ENCODE peak calls at places on chromosomes 3 and 15, in six cellular contexts. One of them, this sample, is unnamed.

GRCh38 chr3:128663151-128663550 is 12.5 kb upstream of the RPN1 start:
- DNase-seq in heart right ventricle: no peak
- DNase-seq in A549: no peak
- DNase-seq in SJSA1: no peak
- DNase-seq in brain microvascular endothelial cell: no peak
- DNase-seq in upper lobe of right lung: no peak
- DNase-seq in this sample: no peak

GRCh38 chr3:182180646-182181385 is 469.1 kb downstream of the SOX2 start:
- DNase-seq in heart right ventricle: no peak
- DNase-seq in A549: no peak
- DNase-seq in SJSA1: no peak
- DNase-seq in brain microvascular endothelial cell: no peak
- DNase-seq in upper lobe of right lung: no peak
- DNase-seq in this sample: no peak

GRCh38 chr3:193816656-193817311 is 223.8 kb downstream of the OPA1 start:
- DNase-seq in heart right ventricle: peak; percentile 89
- DNase-seq in A549: no peak
- DNase-seq in SJSA1: no peak
- DNase-seq in brain microvascular endothelial cell: no peak
- DNase-seq in upper lobe of right lung: no peak
- DNase-seq in this sample: peak; percentile 27

GRCh38 chr15:101694261-101694660 is 30.0 kb downstream of the TARS3 start:
- DNase-seq in heart right ventricle: no peak
- DNase-seq in A549: no peak
- DNase-seq in SJSA1: no peak
- DNase-seq in brain microvascular endothelial cell: no peak
- DNase-seq in upper lobe of right lung: no peak
- DNase-seq in this sample: no peak

GRCh38 chr3:58383904-58384303 is 49.7 kb downstream of the PDHB start:
- DNase-seq in heart right ventricle: no peak
- DNase-seq in A549: no peak
- DNase-seq in SJSA1: peak; percentile 82
- DNase-seq in brain microvascular endothelial cell: peak; percentile 96
- DNase-seq in upper lobe of right lung: no peak
- DNase-seq in this sample: no peak

GRCh38 chr3:17055374-17056276 is 170.9 kb downstream of the PLCL2 start:
- DNase-seq in heart right ventricle: no peak
- DNase-seq in A549: no peak
- DNase-seq in SJSA1: peak; percentile 26
- DNase-seq in brain microvascular endothelial cell: peak; percentile 64
- DNase-seq in upper lobe of right lung: no peak
- DNase-seq in this sample: no peak

GRCh38 chr3:52715714-52716305 is 9.9 kb downstream of the SPCS1 start:
- DNase-seq in heart right ventricle: no peak
- DNase-seq in A549: no peak
- DNase-seq in SJSA1: no peak
- DNase-seq in brain microvascular endothelial cell: no peak
- DNase-seq in upper lobe of right lung: no peak
- DNase-seq in this sample: no peak

GRCh38 chr3:4850211-4850927 is 128.9 kb upstream of the BHLHE40 start:
- DNase-seq in heart right ventricle: no peak
- DNase-seq in A549: no peak
- DNase-seq in SJSA1: no peak
- DNase-seq in brain microvascular endothelial cell: no peak
- DNase-seq in upper lobe of right lung: no peak
- DNase-seq in this sample: no peak

GRCh38 chr15:98523912-98524255 is 124.5 kb upstream of the IGF1R start:
- DNase-seq in heart right ventricle: no peak
- DNase-seq in A549: no peak
- DNase-seq in SJSA1: no peak
- DNase-seq in brain microvascular endothelial cell: no peak
- DNase-seq in upper lobe of right lung: no peak
- DNase-seq in this sample: no peak

GRCh38 chr3:123576119-123576518 is 8.7 kb downstream of the HACD2 start:
- DNase-seq in heart right ventricle: no peak
- DNase-seq in A549: no peak
- DNase-seq in SJSA1: no peak
- DNase-seq in brain microvascular endothelial cell: no peak
- DNase-seq in upper lobe of right lung: no peak
- DNase-seq in this sample: no peak

GRCh38 chr15:53446376-53446775 is 313.1 kb downstream of the WDR72 start:
- DNase-seq in heart right ventricle: no peak
- DNase-seq in A549: no peak
- DNase-seq in SJSA1: no peak
- DNase-seq in brain microvascular endothelial cell: no peak
- DNase-seq in upper lobe of right lung: no peak
- DNase-seq in this sample: no peak

GRCh38 chr3:42101048-42101447 is 9.9 kb downstream of the TRAK1 start:
- DNase-seq in heart right ventricle: peak; percentile 23
- DNase-seq in A549: no peak
- DNase-seq in SJSA1: peak; percentile 27
- DNase-seq in brain microvascular endothelial cell: peak; percentile 75
- DNase-seq in upper lobe of right lung: no peak
- DNase-seq in this sample: peak; percentile 35

GRCh38 chr3:185677146-185677829 is 91.2 kb downstream of the SENP2 start:
- DNase-seq in heart right ventricle: no peak
- DNase-seq in A549: peak; percentile 62
- DNase-seq in SJSA1: peak; percentile 66
- DNase-seq in brain microvascular endothelial cell: peak; percentile 77
- DNase-seq in upper lobe of right lung: no peak
- DNase-seq in this sample: no peak

GRCh38 chr15:85625856-85626255 is 168.9 kb downstream of the KLHL25 start:
- DNase-seq in heart right ventricle: no peak
- DNase-seq in A549: no peak
- DNase-seq in SJSA1: no peak
- DNase-seq in brain microvascular endothelial cell: no peak
- DNase-seq in upper lobe of right lung: no peak
- DNase-seq in this sample: no peak

GRCh38 chr3:187678869-187679268 is 8.7 kb upstream of the SST start:
- DNase-seq in heart right ventricle: peak; percentile 49
- DNase-seq in A549: peak; percentile 8
- DNase-seq in SJSA1: peak; percentile 45
- DNase-seq in brain microvascular endothelial cell: peak; percentile 69
- DNase-seq in upper lobe of right lung: no peak
- DNase-seq in this sample: peak; percentile 4

GRCh38 chr3:195441476-195441970 is 1.3 kb downstream of the ACAP2 start:
- DNase-seq in heart right ventricle: no peak
- DNase-seq in A549: peak; percentile 58
- DNase-seq in SJSA1: no peak
- DNase-seq in brain microvascular endothelial cell: no peak
- DNase-seq in upper lobe of right lung: no peak
- DNase-seq in this sample: no peak

GRCh38 chr3:57078366-57079220 is 18.1 kb downstream of the SPATA12 start:
- DNase-seq in heart right ventricle: peak; percentile 48
- DNase-seq in A549: peak; percentile 51
- DNase-seq in SJSA1: peak; percentile 14
- DNase-seq in brain microvascular endothelial cell: peak; percentile 66
- DNase-seq in upper lobe of right lung: peak; percentile 77
- DNase-seq in this sample: peak; percentile 24

GRCh38 chr3:177284383-177284881 is 87.2 kb upstream of the TBL1XR1 start:
- DNase-seq in heart right ventricle: peak; percentile 20
- DNase-seq in A549: peak; percentile 19
- DNase-seq in SJSA1: peak; percentile 74
- DNase-seq in brain microvascular endothelial cell: peak; percentile 3
- DNase-seq in upper lobe of right lung: peak; percentile 69
- DNase-seq in this sample: no peak

GRCh38 chr15:98570119-98570518 is 78.2 kb upstream of the IGF1R start:
- DNase-seq in heart right ventricle: no peak
- DNase-seq in A549: no peak
- DNase-seq in SJSA1: no peak
- DNase-seq in brain microvascular endothelial cell: no peak
- DNase-seq in upper lobe of right lung: no peak
- DNase-seq in this sample: no peak

GRCh38 chr3:188947401-188947982 is 224.3 kb upstream of the TPRG1 start:
- DNase-seq in heart right ventricle: peak; percentile 81
- DNase-seq in A549: peak; percentile 75
- DNase-seq in SJSA1: no peak
- DNase-seq in brain microvascular endothelial cell: peak; percentile 74
- DNase-seq in upper lobe of right lung: peak; percentile 93
- DNase-seq in this sample: peak; percentile 80

GRCh38 chr3:11672396-11672795 is 28.7 kb upstream of the VGLL4 start:
- DNase-seq in heart right ventricle: no peak
- DNase-seq in A549: no peak
- DNase-seq in SJSA1: no peak
- DNase-seq in brain microvascular endothelial cell: no peak
- DNase-seq in upper lobe of right lung: no peak
- DNase-seq in this sample: no peak

GRCh38 chr3:196990654-196991053 is 22.0 kb upstream of the PIGZ start:
- DNase-seq in heart right ventricle: no peak
- DNase-seq in A549: no peak
- DNase-seq in SJSA1: no peak
- DNase-seq in brain microvascular endothelial cell: no peak
- DNase-seq in upper lobe of right lung: peak; percentile 27
- DNase-seq in this sample: no peak

GRCh38 chr3:161371441-161372320 is at the start of gene SPTSSB:
- DNase-seq in heart right ventricle: peak; percentile 20
- DNase-seq in A549: peak; percentile 20
- DNase-seq in SJSA1: peak; percentile 24
- DNase-seq in brain microvascular endothelial cell: peak; percentile 2
- DNase-seq in upper lobe of right lung: peak; percentile 69
- DNase-seq in this sample: peak; percentile 29

GRCh38 chr15:35427496-35427895 is 118.5 kb downstream of the DPH6 start:
- DNase-seq in heart right ventricle: no peak
- DNase-seq in A549: no peak
- DNase-seq in SJSA1: no peak
- DNase-seq in brain microvascular endothelial cell: no peak
- DNase-seq in upper lobe of right lung: no peak
- DNase-seq in this sample: no peak

GRCh38 chr3:37218206-37218605 is 43.8 kb upstream of the LRRFIP2 start:
- DNase-seq in heart right ventricle: peak; percentile 27
- DNase-seq in A549: no peak
- DNase-seq in SJSA1: no peak
- DNase-seq in brain microvascular endothelial cell: no peak
- DNase-seq in upper lobe of right lung: no peak
- DNase-seq in this sample: no peak

GRCh38 chr3:123295901-123296250 is 94.1 kb downstream of the SEC22A start:
- DNase-seq in heart right ventricle: no peak
- DNase-seq in A549: no peak
- DNase-seq in SJSA1: no peak
- DNase-seq in brain microvascular endothelial cell: no peak
- DNase-seq in upper lobe of right lung: no peak
- DNase-seq in this sample: no peak

GRCh38 chr3:93843981-93844380 is 129.7 kb downstream of the PROS1 start:
- DNase-seq in heart right ventricle: no peak
- DNase-seq in A549: no peak
- DNase-seq in SJSA1: peak; percentile 41
- DNase-seq in brain microvascular endothelial cell: peak; percentile 88
- DNase-seq in upper lobe of right lung: no peak
- DNase-seq in this sample: no peak

GRCh38 chr3:197234947-197235914 is 63.2 kb downstream of the DLG1 start:
- DNase-seq in heart right ventricle: no peak
- DNase-seq in A549: no peak
- DNase-seq in SJSA1: no peak
- DNase-seq in brain microvascular endothelial cell: no peak
- DNase-seq in upper lobe of right lung: no peak
- DNase-seq in this sample: no peak

GRCh38 chr3:135348698-135349097 is 553.6 kb downstream of the EPHB1 start:
- DNase-seq in heart right ventricle: no peak
- DNase-seq in A549: no peak
- DNase-seq in SJSA1: no peak
- DNase-seq in brain microvascular endothelial cell: no peak
- DNase-seq in upper lobe of right lung: no peak
- DNase-seq in this sample: no peak
- H3K27ac ChIP-seq in heart right ventricle: no peak overlapping the region
- H3K27ac ChIP-seq in A549: no peak overlapping the region
- H3K27ac ChIP-seq in SJSA1: no peak overlapping the region
- H3K27ac ChIP-seq in brain microvascular endothelial cell: no peak overlapping the region
- H3K27ac ChIP-seq in upper lobe of right lung: no peak overlapping the region
- H3K27ac ChIP-seq in this sample: no peak overlapping the region

GRCh38 chr15:83928878-83929418 is 275.0 kb downstream of the ADAMTSL3 start:
- DNase-seq in heart right ventricle: no peak
- DNase-seq in A549: no peak
- DNase-seq in SJSA1: no peak
- DNase-seq in brain microvascular endothelial cell: no peak
- DNase-seq in upper lobe of right lung: no peak
- DNase-seq in this sample: no peak
- H3K27ac ChIP-seq in heart right ventricle: no peak overlapping the region
- H3K27ac ChIP-seq in A549: no peak overlapping the region
- H3K27ac ChIP-seq in SJSA1: no peak overlapping the region
- H3K27ac ChIP-seq in brain microvascular endothelial cell: no peak overlapping the region
- H3K27ac ChIP-seq in upper lobe of right lung: no peak overlapping the region
- H3K27ac ChIP-seq in this sample: no peak overlapping the region

GRCh38 chr15:39130556-39131379 is 450.1 kb upstream of the THBS1 start:
- DNase-seq in heart right ventricle: no peak
- DNase-seq in A549: no peak
- DNase-seq in SJSA1: peak; percentile 28
- DNase-seq in brain microvascular endothelial cell: no peak
- DNase-seq in upper lobe of right lung: no peak
- DNase-seq in this sample: no peak
- H3K27ac ChIP-seq in heart right ventricle: no peak overlapping the region
- H3K27ac ChIP-seq in A549: peak overlapping the region; percentile 99
- H3K27ac ChIP-seq in SJSA1: peak overlapping the region; percentile 98
- H3K27ac ChIP-seq in brain microvascular endothelial cell: no peak overlapping the region
- H3K27ac ChIP-seq in upper lobe of right lung: no peak overlapping the region
- H3K27ac ChIP-seq in this sample: no peak overlapping the region

GRCh38 chr3:170724599-170724998 is 138.7 kb upstream of the SLC7A14 start:
- DNase-seq in heart right ventricle: no peak
- DNase-seq in A549: no peak
- DNase-seq in SJSA1: no peak
- DNase-seq in brain microvascular endothelial cell: peak; percentile 63
- DNase-seq in upper lobe of right lung: no peak
- DNase-seq in this sample: no peak
- H3K27ac ChIP-seq in heart right ventricle: no peak overlapping the region
- H3K27ac ChIP-seq in A549: peak overlapping the region; percentile 36
- H3K27ac ChIP-seq in SJSA1: no peak overlapping the region
- H3K27ac ChIP-seq in brain microvascular endothelial cell: peak overlapping the region; percentile 100
- H3K27ac ChIP-seq in upper lobe of right lung: no peak overlapping the region
- H3K27ac ChIP-seq in this sample: no peak overlapping the region